ENCODE peak calls at places on chromosomes 4 and X, in four cellular contexts. One of them, this sample, is unnamed.

GRCh38 chr4:4980818-4981217 is 38.4 kb downstream of the CYTL1 start:
- DNase-seq in mesendoderm: no peak
- DNase-seq in IMR-90: no peak
- DNase-seq in neuronal stem cell: no peak
- DNase-seq in this sample: no peak

GRCh38 chrX:46554942-46555341 is 9.7 kb upstream of the ZNF674 start:
- DNase-seq in mesendoderm: no peak
- DNase-seq in IMR-90: peak
- DNase-seq in neuronal stem cell: no peak
- DNase-seq in this sample: peak

GRCh38 chrX:103356897-103357296 is 591 bp downstream of the TCEAL9 start:
- DNase-seq in mesendoderm: no peak
- DNase-seq in IMR-90: no peak
- DNase-seq in neuronal stem cell: no peak
- DNase-seq in this sample: no peak

GRCh38 chr4:74933562-74934015 is 673 bp downstream of the PARM1 start:
- DNase-seq in mesendoderm: peak
- DNase-seq in IMR-90: no peak
- DNase-seq in neuronal stem cell: no peak
- DNase-seq in this sample: peak

GRCh38 chrX:17154001-17154400 is 207.5 kb downstream of the REPS2 start:
- DNase-seq in mesendoderm: no peak
- DNase-seq in IMR-90: no peak
- DNase-seq in neuronal stem cell: no peak
- DNase-seq in this sample: no peak

GRCh38 chr4:89324671-89325070 is 17.1 kb upstream of the GPRIN3 start:
- DNase-seq in mesendoderm: no peak
- DNase-seq in IMR-90: peak
- DNase-seq in neuronal stem cell: no peak
- DNase-seq in this sample: peak

GRCh38 chr4:139825523-139826014 is 159.9 kb downstream of the MGST2 start:
- DNase-seq in mesendoderm: peak
- DNase-seq in IMR-90: no peak
- DNase-seq in neuronal stem cell: no peak
- DNase-seq in this sample: no peak

GRCh38 chr4:102825261-102826071 is 1.9 kb downstream of the UBE2D3 start:
- DNase-seq in mesendoderm: peak
- DNase-seq in IMR-90: peak
- DNase-seq in neuronal stem cell: peak
- DNase-seq in this sample: peak

GRCh38 chrX:68720851-68721250 is 73.4 kb downstream of the STARD8 start:
- DNase-seq in mesendoderm: no peak
- DNase-seq in IMR-90: no peak
- DNase-seq in neuronal stem cell: no peak
- DNase-seq in this sample: no peak

GRCh38 chrX:5957506-5957905 is 271.2 kb downstream of the NLGN4X start:
- DNase-seq in mesendoderm: no peak
- DNase-seq in IMR-90: no peak
- DNase-seq in neuronal stem cell: no peak
- DNase-seq in this sample: peak

GRCh38 chr4:119647558-119647957 is 19.0 kb upstream of the PDE5A start:
- DNase-seq in mesendoderm: no peak
- DNase-seq in IMR-90: peak
- DNase-seq in neuronal stem cell: no peak
- DNase-seq in this sample: peak

GRCh38 chrX:47514553-47515235 is 31.7 kb upstream of the ZNF41 start:
- DNase-seq in mesendoderm: no peak
- DNase-seq in IMR-90: peak
- DNase-seq in neuronal stem cell: no peak
- DNase-seq in this sample: peak

GRCh38 chrX:150146271-150146888 is 208.1 kb upstream of the EOLA2 start:
- DNase-seq in mesendoderm: peak
- DNase-seq in IMR-90: no peak
- DNase-seq in neuronal stem cell: no peak
- DNase-seq in this sample: no peak

GRCh38 chrX:153927936-153928760 is 2.1 kb upstream of the ARHGAP4 start:
- DNase-seq in mesendoderm: peak
- DNase-seq in IMR-90: peak
- DNase-seq in neuronal stem cell: peak
- DNase-seq in this sample: peak

GRCh38 chrX:9856596-9856995 is 70.4 kb downstream of the SHROOM2 start:
- DNase-seq in mesendoderm: no peak
- DNase-seq in IMR-90: no peak
- DNase-seq in neuronal stem cell: no peak
- DNase-seq in this sample: no peak
- H3K18ac ChIP-seq in mesendoderm: no peak
- H3K18ac ChIP-seq in IMR-90: no peak
- H3K18ac ChIP-seq in neuronal stem cell: no peak
- H3K18ac ChIP-seq in this sample: peak

DNA sequence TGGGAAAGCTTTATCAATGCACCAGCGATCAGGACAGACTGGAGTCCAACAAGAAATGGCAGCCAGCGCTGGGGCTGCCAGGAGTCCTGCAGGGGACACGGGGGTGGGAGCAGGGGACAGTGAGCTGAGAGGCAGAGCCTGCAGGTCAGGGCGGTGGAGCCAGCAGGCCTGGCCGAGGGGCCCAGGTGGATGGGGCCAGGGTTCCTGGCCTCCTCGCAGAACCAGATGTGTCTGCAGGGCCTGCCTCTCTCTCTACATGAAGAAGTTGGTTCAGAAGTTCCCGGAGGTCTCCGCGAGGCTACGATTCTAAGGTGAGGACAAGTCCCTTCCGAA is 63.6 kb downstream of the CPZ start:
- DNase-seq in mesendoderm: no peak
- DNase-seq in IMR-90: no peak
- DNase-seq in neuronal stem cell: no peak
- DNase-seq in this sample: no peak
- H3K23ac ChIP-seq in mesendoderm: no peak
- H3K23ac ChIP-seq in IMR-90: no peak
- H3K23ac ChIP-seq in neuronal stem cell: no peak
- H3K23ac ChIP-seq in this sample: no peak

GRCh38 chr4:21366312-21366711 is 582.3 kb downstream of the KCNIP4 start:
- DNase-seq in mesendoderm: peak
- DNase-seq in IMR-90: no peak
- DNase-seq in neuronal stem cell: no peak
- DNase-seq in this sample: no peak
- H3K18ac ChIP-seq in mesendoderm: no peak
- H3K18ac ChIP-seq in IMR-90: no peak
- H3K18ac ChIP-seq in neuronal stem cell: no peak
- H3K18ac ChIP-seq in this sample: no peak

GRCh38 chr4:87739494-87739893 is 59.9 kb upstream of the IBSP start:
- DNase-seq in mesendoderm: no peak
- DNase-seq in IMR-90: no peak
- DNase-seq in neuronal stem cell: no peak
- DNase-seq in this sample: no peak

GRCh38 chr4:87732033-87732770 is 67.2 kb upstream of the IBSP start:
- DNase-seq in mesendoderm: no peak
- DNase-seq in IMR-90: no peak
- DNase-seq in neuronal stem cell: no peak
- DNase-seq in this sample: no peak

GRCh38 chr4:87734084-87734483 is 65.3 kb upstream of the IBSP start:
- DNase-seq in mesendoderm: peak
- DNase-seq in IMR-90: no peak
- DNase-seq in neuronal stem cell: no peak
- DNase-seq in this sample: no peak

GRCh38 chr4:87734936-87735335 is 64.4 kb upstream of the IBSP start:
- DNase-seq in mesendoderm: peak
- DNase-seq in IMR-90: no peak
- DNase-seq in neuronal stem cell: no peak
- DNase-seq in this sample: no peak
- H3K23ac ChIP-seq in mesendoderm: no peak
- H3K23ac ChIP-seq in IMR-90: no peak
- H3K23ac ChIP-seq in neuronal stem cell: no peak
- H3K23ac ChIP-seq in this sample: no peak